ENCODE peak calls at places on chromosomes 13 and 19, in four cellular contexts. One of them, this sample, is unnamed.

GRCh38 chr19:10450853-10451609 is 30.7 kb downstream of the PDE4A start:
- DNase-seq in GF-D8: no peak
- DNase-seq in H9: peak
- DNase-seq in HFFc6: no peak
- DNase-seq in this sample: no peak

GRCh38 chr19:45177817-45178261 is at the start of gene TRAPPC6A:
- DNase-seq in HFFc6: peak
- DNase-seq in H9: no peak
- DNase-seq in GF-D8: peak
- DNase-seq in this sample: peak

GRCh38 chr19:30225615-30226463 is 146.3 kb upstream of the ZNF536 start:
- DNase-seq in HFFc6: no peak
- DNase-seq in H9: no peak
- DNase-seq in GF-D8: no peak
- DNase-seq in this sample: no peak

GRCh38 chr19:55913643-55914268 is 18.4 kb downstream of the NLRP13 start:
- DNase-seq in H9: no peak
- DNase-seq in HFFc6: no peak
- DNase-seq in GF-D8: no peak
- DNase-seq in this sample: no peak

GRCh38 chr19:33796164-33797100 is at the start of gene KCTD15:
- DNase-seq in GF-D8: no peak
- DNase-seq in HFFc6: no peak
- DNase-seq in H9: peak
- DNase-seq in this sample: peak

GRCh38 chr13:35086667-35087066 is 144.6 kb downstream of the NBEA start:
- DNase-seq in GF-D8: no peak
- DNase-seq in H9: no peak
- DNase-seq in HFFc6: no peak
- DNase-seq in this sample: no peak

GRCh38 chr19:30214651-30215051 is 157.5 kb upstream of the ZNF536 start:
- DNase-seq in H9: no peak
- DNase-seq in HFFc6: no peak
- DNase-seq in GF-D8: no peak
- DNase-seq in this sample: no peak

GRCh38 chr19:4556574-4557185 is 2.8 kb downstream of the SEMA6B start:
- DNase-seq in GF-D8: no peak
- DNase-seq in H9: peak
- DNase-seq in HFFc6: no peak
- DNase-seq in this sample: no peak

GRCh38 chr19:38516802-38517201 is 83.3 kb downstream of the RYR1 start:
- DNase-seq in GF-D8: no peak
- DNase-seq in HFFc6: no peak
- DNase-seq in H9: no peak
- DNase-seq in this sample: no peak

GRCh38 chr19:58328999-58329398 is 2.2 kb downstream of the ZSCAN22 start:
- DNase-seq in GF-D8: peak
- DNase-seq in HFFc6: no peak
- DNase-seq in H9: peak
- DNase-seq in this sample: peak

This sample was measured in Kasumi-1.